ENCODE peak calls at places on chromosomes 11 and 22, in four cellular contexts. Q, A, P and G are unnamed samples. For H4K20me1, the result is how much of the 10 kb centered on the place peaks cover.

GRCh38 chr11:58394195-58394594 is 12.5 kb downstream of the OR5B3 start:
- DNase-seq in Q (no peak), A (no peak), P (peak), G (no peak)

GRCh38 chr11:44982496-44983062 is 31.9 kb upstream of the TP53I11 start:
- DNase-seq in Q (no peak), A (no peak), P (no peak), G (no peak)

GRCh38 chr11:113387605-113388211 is at the start of gene ANKK1:
- DNase-seq in Q (peak), A (no peak), P (no peak), G (peak)

GRCh38 chr22:49588739-49589138 is 238.9 kb downstream of the BRD1 start:
- DNase-seq in Q (no peak), A (no peak), P (no peak), G (no peak)

GRCh38 chr11:19332476-19332875 is 91.7 kb upstream of the E2F8 start:
- DNase-seq in Q (no peak), A (no peak), P (no peak), G (no peak)

GRCh38 chr11:10580625-10581024 is 12.2 kb upstream of the LYVE1 start:
- DNase-seq in Q (no peak), A (no peak), P (no peak), G (no peak)

GRCh38 chr22:27650572-27650971 is 151.0 kb downstream of the MN1 start:
- DNase-seq in Q (no peak), A (no peak), P (no peak), G (no peak)

GRCh38 chr22:41822289-41823057 is 10.4 kb upstream of the SREBF2 start:
- DNase-seq in Q (peak), A (peak), P (peak), G (peak)

GRCh38 chr11:73317373-73317772 is 9.3 kb downstream of the ARHGEF17 start:
- DNase-seq in Q (no peak), A (no peak), P (no peak), G (no peak)

GRCh38 chr11:72233773-72234513 is 9.4 kb downstream of the INPPL1 start:
- DNase-seq in Q (no peak), A (no peak), P (no peak), G (no peak)

GRCh38 chr11:44427432-44427831 is 117.5 kb upstream of the ALX4 start:
- DNase-seq in Q (no peak), A (peak), P (no peak), G (no peak)

GRCh38 chr11:1825039-1825740 is 9.6 kb upstream of the SYT8 start:
- DNase-seq in Q (no peak), A (peak), P (peak), G (no peak)

GRCh38 chr11:24734742-24735141 is 237.9 kb downstream of the LUZP2 start:
- DNase-seq in Q (no peak), A (no peak), P (peak), G (no peak)

GRCh38 chr11:111634981-111635705 is 32.9 kb downstream of the SIK2 start:
- DNase-seq in Q (no peak), A (peak), P (no peak), G (no peak)

GRCh38 chr22:44131412-44131811 is 49.3 kb upstream of the PARVG start:
- DNase-seq in Q (no peak), A (no peak), P (no peak), G (no peak)

GRCh38 chr22:49015459-49015858 is 812.2 kb downstream of the BRD1 start:
- DNase-seq in Q (peak), A (no peak), P (no peak), G (no peak)

GRCh38 chr11:58023435-58023931 is at the start of gene OR9Q1:
- DNase-seq in Q (no peak), A (no peak), P (no peak), G (no peak)

GRCh38 chr22:27637604-27638003 is 164.0 kb downstream of the MN1 start:
- DNase-seq in Q (no peak), A (no peak), P (no peak), G (no peak)

GRCh38 chr22:39907035-39907434 is 6.2 kb downstream of the GRAP2 start:
- DNase-seq in Q (no peak), A (no peak), P (no peak), G (no peak)

DNA sequence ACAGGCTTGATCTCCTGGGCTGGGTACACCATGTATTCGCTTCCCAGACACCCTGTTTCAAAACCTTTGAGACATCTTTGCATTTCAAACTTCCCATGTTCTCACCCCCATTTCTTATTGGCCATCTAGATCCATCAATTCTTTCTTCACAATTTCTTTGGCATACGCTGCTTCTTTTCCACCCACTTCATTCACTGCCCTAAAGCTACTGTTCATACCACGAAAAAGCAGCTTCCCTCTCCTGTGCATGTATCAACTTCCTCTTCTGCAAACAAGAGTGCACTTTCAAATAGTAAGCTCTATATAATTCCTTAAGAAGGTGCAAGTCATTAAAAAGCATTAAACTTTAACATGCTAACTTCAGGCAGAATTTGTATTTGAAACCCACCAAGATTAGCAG is 21.4 kb downstream of the UVRAG start:
- DNase-seq in Q (no peak), A (no peak), P (no peak), G (no peak)
- H4K20me1 ChIP-seq in Q (under half), A (under half), P (under half), G (under half)

DNA sequence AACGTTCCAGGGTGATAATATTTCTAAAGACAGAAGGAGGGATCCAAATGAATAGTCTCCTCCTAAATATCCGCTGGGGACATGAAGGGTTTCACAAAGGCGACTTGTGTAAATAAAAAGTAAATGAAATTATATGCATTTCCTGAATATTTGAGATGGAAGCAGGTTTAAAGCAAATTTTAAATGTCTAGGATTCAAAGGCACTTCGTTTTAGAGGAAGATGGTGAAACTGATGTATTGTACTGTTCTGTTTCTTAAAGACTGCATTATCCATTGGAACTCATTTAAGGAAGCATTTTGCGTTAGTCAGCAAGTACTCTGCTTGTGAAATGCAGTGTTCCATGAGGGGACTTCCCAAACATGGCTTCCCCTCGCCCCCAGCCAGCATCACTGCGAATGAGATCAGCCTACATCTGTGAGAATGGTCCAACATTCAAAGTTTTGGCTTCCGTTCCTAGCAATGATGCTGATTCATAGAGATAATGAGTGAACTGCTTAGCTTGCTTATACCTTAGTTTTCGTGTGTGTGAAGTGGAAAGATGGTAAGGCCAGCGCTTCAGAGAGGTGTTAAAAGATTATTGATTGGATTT is 1.5 kb downstream of the RAB39A start:
- DNase-seq in Q (peak), A (no peak), P (no peak), G (no peak)
- TF ChIP-seq ELF1 in Q (no peak), A (no peak), P (no peak), G (no peak)

GRCh38 chr11:128711136-128711535 is 17.3 kb downstream of the FLI1 start:
- DNase-seq in Q (no peak), A (no peak), P (no peak), G (no peak)
- H4K20me1 ChIP-seq in Q (under half), A (under half), P (under half), G (under half)

DNA sequence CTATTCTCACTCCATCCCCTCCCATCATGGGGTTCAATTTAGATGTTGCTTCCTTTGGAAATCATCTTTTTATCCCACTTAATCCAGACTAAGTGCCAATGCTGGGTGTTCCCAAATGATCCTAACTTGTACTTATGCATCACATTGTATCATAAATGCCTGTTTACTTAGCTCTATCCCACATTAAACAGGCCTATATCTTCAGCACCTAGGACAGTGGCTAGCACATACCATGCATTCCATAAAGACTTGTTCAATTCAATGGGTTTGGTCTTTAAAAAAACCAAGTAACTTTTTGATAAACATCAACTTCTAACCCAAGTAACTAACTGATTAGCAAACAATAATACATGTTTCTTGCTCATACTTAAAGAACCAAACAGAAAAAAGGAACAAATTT is 40.6 kb downstream of the RSF1 start:
- DNase-seq in Q (no peak), A (no peak), P (peak), G (no peak)
- TF ChIP-seq ELF1 in Q (no peak), A (no peak), P (no peak), G (no peak)

GRCh38 chr11:61325649-61326414 is 7.1 kb downstream of the DDB1 start:
- DNase-seq in Q (no peak), A (no peak), P (no peak), G (no peak)
- H4K20me1 ChIP-seq in Q (under half), A (under half), P (under half), G (under half)

GRCh38 chr11:61531033-61531432 is 22.5 kb downstream of the LRRC10B start:
- DNase-seq in Q (peak), A (no peak), P (no peak), G (no peak)

GRCh38 chr11:61528114-61528513 is 19.6 kb downstream of the LRRC10B start:
- DNase-seq in Q (no peak), A (no peak), P (no peak), G (no peak)

GRCh38 chr11:61526956-61527731 is 18.6 kb downstream of the LRRC10B start:
- DNase-seq in Q (peak), A (no peak), P (no peak), G (no peak)

GRCh38 chr11:61532136-61533038 is 23.8 kb downstream of the LRRC10B start:
- DNase-seq in Q (peak), A (peak), P (peak), G (no peak)

GRCh38 chr11:61529537-61530225 is 21.1 kb downstream of the LRRC10B start:
- DNase-seq in Q (no peak), A (no peak), P (peak), G (no peak)
- TF ChIP-seq ELF1 in Q (no peak), A (no peak), P (peak), G (no peak)

DNA sequence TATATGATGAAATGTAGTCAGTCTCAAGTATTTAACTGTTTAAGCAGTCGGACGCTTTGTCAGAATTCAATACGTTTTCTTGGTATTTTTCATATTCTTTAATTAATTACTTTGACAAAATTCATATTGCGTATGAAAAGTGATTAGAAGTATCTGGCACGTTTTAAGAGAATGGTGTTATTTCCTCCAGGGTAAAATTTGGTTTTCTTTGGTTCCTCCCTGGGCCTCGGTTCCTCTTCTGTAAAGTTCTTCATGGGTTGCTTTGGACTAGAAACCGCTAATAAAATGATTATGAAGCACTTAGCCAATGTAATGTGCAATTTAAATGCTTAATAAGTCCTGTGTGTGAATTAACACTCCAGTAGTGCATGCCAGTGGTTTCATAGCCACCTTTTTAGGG is 1.5 kb downstream of the CBL start:
- DNase-seq in Q (no peak), A (no peak), P (no peak), G (no peak)
- H4K20me1 ChIP-seq in Q (under half), A (under half), P (under half), G (under half)

GRCh38 chr11:119496453-119496852 is 73.5 kb upstream of the THY1 start:
- DNase-seq in Q (peak), A (no peak), P (no peak), G (no peak)
- TF ChIP-seq ELF1 in Q (no peak), A (no peak), P (no peak), G (no peak)

GRCh38 chr11:119266517-119267255 is 50.2 kb downstream of the MCAM start:
- DNase-seq in Q (no peak), A (no peak), P (no peak), G (no peak)

GRCh38 chr11:119266063-119266462 is 50.9 kb downstream of the MCAM start:
- DNase-seq in Q (no peak), A (no peak), P (no peak), G (no peak)

GRCh38 chr11:119258983-119259382 is 52.8 kb downstream of the CBL start:
- DNase-seq in Q (no peak), A (no peak), P (no peak), G (no peak)

GRCh38 chr11:119263352-119263940 is 53.5 kb downstream of the MCAM start:
- DNase-seq in Q (no peak), A (no peak), P (no peak), G (no peak)

GRCh38 chr11:119262668-119263351 is 54.1 kb downstream of the MCAM start:
- DNase-seq in Q (no peak), A (peak), P (no peak), G (no peak)
- H4K20me1 ChIP-seq in Q (under half), A (under half), P (under half), G (under half)